ENCODE peak calls at places on chromosomes 2 and 18, in seven cellular contexts. A, U, P, V, T, X and I are unnamed samples.

GRCh38 chr2:3494984-3495666 is 24.2 kb downstream of the ADI1 start:
- DNase-seq in T (no peak), P (no peak), V (no peak), U (no peak), X (no peak), A (no peak), I (no peak)

GRCh38 chr2:68237404-68237803 is 14.9 kb downstream of the PPP3R1 start:
- DNase-seq in V (no peak), X (peak), P (no peak), U (peak), T (peak), A (no peak), I (no peak)

GRCh38 chr2:12317853-12318426 is 398.8 kb upstream of the TRIB2 start:
- DNase-seq in X (peak), T (peak), U (peak), V (peak), A (peak), P (peak), I (no peak)

GRCh38 chr2:54722641-54723299 is 692 bp upstream of the EML6 start:
- DNase-seq in U (peak), V (no peak), P (no peak), X (peak), A (no peak), T (no peak), I (no peak)

GRCh38 chr2:8566788-8567468 is 114.9 kb upstream of the ID2 start:
- DNase-seq in V (no peak), U (no peak), A (no peak), T (no peak), P (no peak), X (no peak), I (peak)

GRCh38 chr2:32746554-32747133 is 118.8 kb downstream of the TTC27 start:
- DNase-seq in P (no peak), V (no peak), U (peak), X (no peak), T (no peak), A (no peak), I (no peak)

GRCh38 chr18:72762505-72763122 is 105.2 kb downstream of the NETO1 start:
- DNase-seq in A (peak), P (no peak), T (peak), V (peak), U (peak), X (peak), I (no peak)

GRCh38 chr2:224986479-224986878 is 55.8 kb downstream of the DOCK10 start:
- DNase-seq in P (no peak), U (no peak), T (no peak), V (no peak), A (no peak), X (no peak), I (no peak)

GRCh38 chr2:197993830-197994229 is 189.4 kb downstream of the PLCL1 start:
- DNase-seq in A (no peak), V (peak), T (no peak), U (no peak), X (peak), P (no peak), I (no peak)

GRCh38 chr2:127932199-127932877 is 46.6 kb upstream of the AMMECR1L start:
- DNase-seq in U (peak), X (peak), T (peak), P (no peak), V (peak), A (no peak), I (no peak)